ENCODE peak calls at places on chromosomes 12 and 14, in six cellular contexts. One of them, this sample, is unnamed.

GRCh38 chr12:32549675-32550079 is 129.4 kb upstream of the DNM1L start:
- DNase-seq in LNCaP clone FGC: no peak
- DNase-seq in GM12865: no peak
- DNase-seq in AG04449: no peak
- DNase-seq in fibroblast of mammary gland: no peak
- DNase-seq in HFF-Myc: no peak
- DNase-seq in this sample: no peak

GRCh38 chr14:30874120-30874998 is at the start of gene COCH:
- DNase-seq in LNCaP clone FGC: no peak
- DNase-seq in AG04449: no peak
- DNase-seq in GM12865: peak
- DNase-seq in HFF-Myc: no peak
- DNase-seq in fibroblast of mammary gland: no peak
- DNase-seq in this sample: no peak

GRCh38 chr14:85531594-85532391 is 1.8 kb downstream of the FLRT2 start:
- DNase-seq in fibroblast of mammary gland: peak
- DNase-seq in LNCaP clone FGC: no peak
- DNase-seq in GM12865: no peak
- DNase-seq in HFF-Myc: no peak
- DNase-seq in AG04449: no peak
- DNase-seq in this sample: peak

GRCh38 chr12:103442822-103443221 is 52.9 kb downstream of the C12orf42 start:
- DNase-seq in LNCaP clone FGC: no peak
- DNase-seq in GM12865: peak
- DNase-seq in HFF-Myc: no peak
- DNase-seq in fibroblast of mammary gland: no peak
- DNase-seq in AG04449: no peak
- DNase-seq in this sample: no peak

GRCh38 chr12:98725481-98726247 is 80.6 kb downstream of the APAF1 start:
- DNase-seq in fibroblast of mammary gland: peak
- DNase-seq in GM12865: peak
- DNase-seq in AG04449: peak
- DNase-seq in HFF-Myc: peak
- DNase-seq in LNCaP clone FGC: no peak
- DNase-seq in this sample: no peak

GRCh38 chr14:77324816-77325745 is 4.2 kb downstream of the GSTZ1 start:
- DNase-seq in AG04449: no peak
- DNase-seq in HFF-Myc: no peak
- DNase-seq in GM12865: no peak
- DNase-seq in LNCaP clone FGC: no peak
- DNase-seq in fibroblast of mammary gland: no peak
- DNase-seq in this sample: no peak

GRCh38 chr12:104586325-104587048 is 129.7 kb downstream of the CHST11 start:
- DNase-seq in LNCaP clone FGC: no peak
- DNase-seq in HFF-Myc: no peak
- DNase-seq in fibroblast of mammary gland: no peak
- DNase-seq in AG04449: no peak
- DNase-seq in GM12865: no peak
- DNase-seq in this sample: no peak

GRCh38 chr12:6062427-6063378 is 61.8 kb downstream of the VWF start:
- DNase-seq in LNCaP clone FGC: no peak
- DNase-seq in GM12865: peak
- DNase-seq in AG04449: no peak
- DNase-seq in fibroblast of mammary gland: peak
- DNase-seq in HFF-Myc: no peak
- DNase-seq in this sample: no peak

GRCh38 chr12:4915752-4916151 is 6.0 kb downstream of the KCNA1 start:
- DNase-seq in AG04449: no peak
- DNase-seq in HFF-Myc: no peak
- DNase-seq in GM12865: no peak
- DNase-seq in fibroblast of mammary gland: no peak
- DNase-seq in LNCaP clone FGC: no peak
- DNase-seq in this sample: no peak

GRCh38 chr12:94566345-94566744 is 84.0 kb downstream of the TMCC3 start:
- DNase-seq in LNCaP clone FGC: no peak
- DNase-seq in HFF-Myc: no peak
- DNase-seq in GM12865: no peak
- DNase-seq in AG04449: no peak
- DNase-seq in fibroblast of mammary gland: no peak
- DNase-seq in this sample: no peak

GRCh38 chr12:115430636-115431035 is 746.7 kb upstream of the TBX3 start:
- DNase-seq in fibroblast of mammary gland: no peak
- DNase-seq in AG04449: no peak
- DNase-seq in HFF-Myc: no peak
- DNase-seq in LNCaP clone FGC: no peak
- DNase-seq in GM12865: no peak
- DNase-seq in this sample: no peak

GRCh38 chr12:95805864-95806669 is 15.5 kb upstream of the NTN4 start:
- DNase-seq in LNCaP clone FGC: no peak
- DNase-seq in HFF-Myc: peak
- DNase-seq in AG04449: peak
- DNase-seq in fibroblast of mammary gland: peak
- DNase-seq in GM12865: no peak
- DNase-seq in this sample: peak

GRCh38 chr12:113068312-113068935 is 11.9 kb downstream of the DTX1 start:
- DNase-seq in LNCaP clone FGC: no peak
- DNase-seq in AG04449: no peak
- DNase-seq in fibroblast of mammary gland: no peak
- DNase-seq in GM12865: no peak
- DNase-seq in HFF-Myc: no peak
- DNase-seq in this sample: no peak

GRCh38 chr12:101772019-101772774 is 32.9 kb upstream of the SYCP3 start:
- DNase-seq in LNCaP clone FGC: no peak
- DNase-seq in HFF-Myc: no peak
- DNase-seq in GM12865: no peak
- DNase-seq in fibroblast of mammary gland: no peak
- DNase-seq in AG04449: no peak
- DNase-seq in this sample: no peak

GRCh38 chr14:60656755-60657608 is 7.7 kb upstream of the SIX1 start:
- DNase-seq in HFF-Myc: no peak
- DNase-seq in LNCaP clone FGC: no peak
- DNase-seq in fibroblast of mammary gland: peak
- DNase-seq in AG04449: no peak
- DNase-seq in GM12865: peak
- DNase-seq in this sample: peak

GRCh38 chr14:70257526-70257925 is 68.8 kb upstream of the SLC8A3 start:
- DNase-seq in GM12865: peak
- DNase-seq in LNCaP clone FGC: no peak
- DNase-seq in AG04449: no peak
- DNase-seq in fibroblast of mammary gland: peak
- DNase-seq in HFF-Myc: no peak
- DNase-seq in this sample: no peak

GRCh38 chr12:7078163-7078562 is 14.1 kb downstream of the C1R start:
- DNase-seq in fibroblast of mammary gland: no peak
- DNase-seq in AG04449: no peak
- DNase-seq in HFF-Myc: no peak
- DNase-seq in GM12865: no peak
- DNase-seq in LNCaP clone FGC: no peak
- DNase-seq in this sample: no peak

GRCh38 chr12:72570601-72571000 is 298.4 kb downstream of the TRHDE start:
- DNase-seq in AG04449: no peak
- DNase-seq in HFF-Myc: no peak
- DNase-seq in fibroblast of mammary gland: no peak
- DNase-seq in LNCaP clone FGC: no peak
- DNase-seq in GM12865: peak
- DNase-seq in this sample: no peak

GRCh38 chr12:53115112-53115890 is 12.0 kb downstream of the SOAT2 start:
- DNase-seq in AG04449: no peak
- DNase-seq in fibroblast of mammary gland: no peak
- DNase-seq in GM12865: no peak
- DNase-seq in HFF-Myc: no peak
- DNase-seq in LNCaP clone FGC: no peak
- DNase-seq in this sample: no peak

GRCh38 chr12:26810330-26810729 is 22.7 kb downstream of the ITPR2 start:
- DNase-seq in fibroblast of mammary gland: peak
- DNase-seq in AG04449: peak
- DNase-seq in GM12865: no peak
- DNase-seq in LNCaP clone FGC: no peak
- DNase-seq in HFF-Myc: no peak
- DNase-seq in this sample: no peak

GRCh38 chr12:47785887-47786661 is 13.0 kb downstream of the SLC48A1 start:
- DNase-seq in AG04449: no peak
- DNase-seq in HFF-Myc: no peak
- DNase-seq in fibroblast of mammary gland: peak
- DNase-seq in GM12865: no peak
- DNase-seq in LNCaP clone FGC: no peak
- DNase-seq in this sample: no peak

GRCh38 chr12:904010-904414 is 45.5 kb downstream of the RAD52 start:
- DNase-seq in AG04449: no peak
- DNase-seq in LNCaP clone FGC: no peak
- DNase-seq in HFF-Myc: no peak
- DNase-seq in fibroblast of mammary gland: no peak
- DNase-seq in GM12865: no peak
- DNase-seq in this sample: no peak

GRCh38 chr14:89814126-89814525 is 140.4 kb downstream of the EFCAB11 start:
- DNase-seq in AG04449: no peak
- DNase-seq in fibroblast of mammary gland: no peak
- DNase-seq in GM12865: no peak
- DNase-seq in HFF-Myc: no peak
- DNase-seq in LNCaP clone FGC: no peak
- DNase-seq in this sample: no peak

GRCh38 chr12:60205500-60205899 is 609.7 kb downstream of the SLC16A7 start:
- DNase-seq in HFF-Myc: peak
- DNase-seq in LNCaP clone FGC: peak
- DNase-seq in GM12865: no peak
- DNase-seq in AG04449: no peak
- DNase-seq in fibroblast of mammary gland: peak
- DNase-seq in this sample: no peak

GRCh38 chr14:76191297-76191696 is 39.6 kb downstream of the GPATCH2L start:
- DNase-seq in AG04449: no peak
- DNase-seq in fibroblast of mammary gland: no peak
- DNase-seq in LNCaP clone FGC: no peak
- DNase-seq in GM12865: peak
- DNase-seq in HFF-Myc: no peak
- DNase-seq in this sample: no peak

GRCh38 chr14:104639889-104640548 is 35.4 kb upstream of the TMEM179 start:
- DNase-seq in HFF-Myc: peak
- DNase-seq in GM12865: peak
- DNase-seq in LNCaP clone FGC: no peak
- DNase-seq in AG04449: no peak
- DNase-seq in fibroblast of mammary gland: peak
- DNase-seq in this sample: peak

DNA sequence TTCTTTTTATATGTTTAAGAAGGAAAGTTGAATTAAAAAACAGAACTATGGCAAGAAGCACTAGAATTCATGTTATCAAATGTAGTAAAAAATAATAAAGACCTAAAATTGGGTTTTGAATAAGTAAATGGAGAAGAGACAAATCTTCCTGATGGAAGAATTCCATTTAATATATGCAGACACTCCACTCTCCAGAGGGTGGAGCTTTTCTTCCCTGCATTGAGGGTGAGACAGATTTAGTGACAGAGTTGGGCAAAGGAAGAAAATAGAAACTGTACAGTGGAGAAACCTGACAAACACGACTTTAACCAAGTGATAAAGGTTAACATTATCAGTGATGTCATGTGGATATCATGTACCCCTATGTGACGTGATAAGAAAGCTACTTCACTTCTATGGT is 217.6 kb downstream of the PRKD1 start:
- DNase-seq in LNCaP clone FGC: no peak
- DNase-seq in HFF-Myc: no peak
- DNase-seq in fibroblast of mammary gland: peak
- DNase-seq in GM12865: no peak
- DNase-seq in AG04449: no peak
- DNase-seq in this sample: no peak
- TF ChIP-seq CTCF in LNCaP clone FGC: no peak
- TF ChIP-seq CTCF in HFF-Myc: peak
- TF ChIP-seq CTCF in fibroblast of mammary gland: peak
- TF ChIP-seq CTCF in GM12865: no peak
- TF ChIP-seq CTCF in AG04449: no peak
- TF ChIP-seq CTCF in this sample: no peak

DNA sequence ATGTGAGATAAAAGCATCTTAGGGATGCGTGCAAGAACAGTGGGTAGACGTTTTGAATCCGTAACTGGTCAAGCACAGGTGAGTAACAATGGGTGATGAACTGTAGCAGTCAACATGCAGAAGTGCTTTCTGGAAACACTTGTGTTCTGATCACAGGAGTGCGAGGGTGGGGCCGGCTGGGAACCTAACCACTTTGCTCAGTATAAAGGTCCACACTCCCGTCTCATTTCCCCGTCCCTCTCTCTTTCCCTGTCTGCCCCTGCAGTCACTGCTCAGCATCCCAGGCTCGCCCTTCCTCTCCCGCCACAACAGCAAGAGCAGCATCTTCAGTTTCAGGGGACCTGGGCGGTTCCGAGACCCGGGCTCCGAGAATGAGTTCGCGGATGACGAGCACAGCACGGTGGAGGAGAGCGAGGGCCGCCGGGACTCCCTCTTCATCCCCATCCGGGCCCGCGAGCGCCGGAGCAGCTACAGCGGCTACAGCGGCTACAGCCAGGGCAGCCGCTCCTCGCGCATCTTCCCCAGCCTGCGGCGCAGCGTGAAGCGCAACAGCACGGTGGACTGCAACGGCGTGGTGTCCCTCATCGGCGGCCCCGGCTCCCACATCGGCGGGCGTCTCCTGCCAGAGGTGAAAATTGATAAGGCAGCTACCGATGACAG is 127.1 kb downstream of the FIGNL2 start:
- DNase-seq in GM12865: peak
- DNase-seq in HFF-Myc: no peak
- DNase-seq in LNCaP clone FGC: no peak
- DNase-seq in fibroblast of mammary gland: peak
- DNase-seq in AG04449: no peak
- DNase-seq in this sample: no peak
- TF ChIP-seq CTCF in GM12865: no peak
- TF ChIP-seq CTCF in HFF-Myc: no peak
- TF ChIP-seq CTCF in LNCaP clone FGC: no peak
- TF ChIP-seq CTCF in fibroblast of mammary gland: no peak
- TF ChIP-seq CTCF in AG04449: no peak
- TF ChIP-seq CTCF in this sample: peak

DNA sequence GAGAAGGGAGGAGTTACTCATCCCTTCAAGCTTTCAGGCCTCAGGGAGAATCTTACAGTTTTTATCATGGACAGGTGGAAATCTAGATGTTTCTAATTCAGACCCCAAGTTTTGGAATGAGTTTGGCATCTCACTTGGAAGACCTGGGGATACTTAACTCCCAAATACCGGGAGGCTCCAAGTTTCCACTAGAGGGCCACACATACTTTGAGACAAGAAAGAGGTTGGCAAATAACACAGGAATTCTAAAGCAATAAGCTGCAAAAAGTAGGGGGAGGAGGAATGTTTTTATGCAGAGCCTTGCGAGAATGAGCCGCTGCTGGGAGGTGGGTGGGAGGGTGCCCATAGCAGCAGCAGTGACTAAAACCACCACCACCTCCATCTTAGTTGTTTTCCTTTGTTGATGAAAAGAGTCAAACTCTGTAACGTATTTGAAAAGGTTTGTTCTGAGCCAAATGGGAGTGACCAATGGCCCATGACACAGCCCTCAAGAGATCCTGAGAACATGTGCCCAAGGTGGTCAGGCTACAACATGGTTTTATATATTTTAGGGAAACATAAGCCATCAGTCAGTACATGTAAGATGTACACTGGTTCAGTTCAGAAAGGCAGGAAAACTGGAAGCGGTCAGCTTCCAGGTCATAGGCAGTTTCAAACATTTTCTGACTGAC is 34.2 kb upstream of the RNASE1 start:
- DNase-seq in AG04449: no peak
- DNase-seq in HFF-Myc: no peak
- DNase-seq in LNCaP clone FGC: no peak
- DNase-seq in fibroblast of mammary gland: peak
- DNase-seq in GM12865: no peak
- DNase-seq in this sample: no peak
- TF ChIP-seq CTCF in AG04449: peak
- TF ChIP-seq CTCF in HFF-Myc: peak
- TF ChIP-seq CTCF in LNCaP clone FGC: peak
- TF ChIP-seq CTCF in fibroblast of mammary gland: peak
- TF ChIP-seq CTCF in GM12865: peak
- TF ChIP-seq CTCF in this sample: peak

GRCh38 chr14:51552275-51552674 is 99.4 kb upstream of the FRMD6 start:
- DNase-seq in GM12865: no peak
- DNase-seq in HFF-Myc: no peak
- DNase-seq in AG04449: no peak
- DNase-seq in LNCaP clone FGC: no peak
- DNase-seq in fibroblast of mammary gland: no peak
- DNase-seq in this sample: no peak
- TF ChIP-seq CTCF in GM12865: no peak
- TF ChIP-seq CTCF in HFF-Myc: no peak
- TF ChIP-seq CTCF in AG04449: no peak
- TF ChIP-seq CTCF in LNCaP clone FGC: no peak
- TF ChIP-seq CTCF in fibroblast of mammary gland: peak
- TF ChIP-seq CTCF in this sample: peak